ENCODE peak calls at places on chromosomes 16 and 17, in seven cellular contexts. One of them, this sample, is unnamed.
A peak's percentile ranks its signal among the peaks of the same experiment; 100 is the strongest.

GRCh38 chr16:73213761-73214480 is 166.0 kb upstream of the ZFHX3 start:
- DNase-seq in EH: peak; percentile 46
- DNase-seq in posterior vena cava: no peak
- DNase-seq in left lung: no peak
- DNase-seq in caudate nucleus: no peak
- DNase-seq in NCI-H1694 treated with DMSO at 0.1 percent for 48 hours: peak; percentile 64
- DNase-seq in substantia nigra: no peak
- DNase-seq in this sample: no peak

GRCh38 chr17:31413871-31414589 is 22.6 kb downstream of the RAB11FIP4 start:
- DNase-seq in NCI-H1694 treated with DMSO at 0.1 percent for 48 hours: peak; percentile 39
- DNase-seq in left lung: no peak
- DNase-seq in posterior vena cava: peak; percentile 45
- DNase-seq in EH: peak; percentile 75
- DNase-seq in substantia nigra: peak; percentile 73
- DNase-seq in caudate nucleus: peak; percentile 66
- DNase-seq in this sample: peak; percentile 61

GRCh38 chr17:31724026-31724425 is 135.0 kb downstream of the COPRS start:
- DNase-seq in posterior vena cava: no peak
- DNase-seq in EH: peak; percentile 89
- DNase-seq in substantia nigra: no peak
- DNase-seq in left lung: no peak
- DNase-seq in caudate nucleus: no peak
- DNase-seq in NCI-H1694 treated with DMSO at 0.1 percent for 48 hours: no peak
- DNase-seq in this sample: no peak

GRCh38 chr16:49473773-49474172 is 100.2 kb downstream of the C16orf78 start:
- DNase-seq in caudate nucleus: no peak
- DNase-seq in substantia nigra: no peak
- DNase-seq in left lung: peak; percentile 12
- DNase-seq in posterior vena cava: no peak
- DNase-seq in EH: no peak
- DNase-seq in NCI-H1694 treated with DMSO at 0.1 percent for 48 hours: no peak
- DNase-seq in this sample: no peak

GRCh38 chr16:7509919-7510705 is 177.5 kb downstream of the RBFOX1 start:
- DNase-seq in posterior vena cava: no peak
- DNase-seq in caudate nucleus: no peak
- DNase-seq in substantia nigra: no peak
- DNase-seq in EH: no peak
- DNase-seq in NCI-H1694 treated with DMSO at 0.1 percent for 48 hours: peak; percentile 54
- DNase-seq in left lung: no peak
- DNase-seq in this sample: no peak

GRCh38 chr16:2449118-2449517 is 10.8 kb upstream of the TEDC2 start:
- DNase-seq in NCI-H1694 treated with DMSO at 0.1 percent for 48 hours: no peak
- DNase-seq in left lung: no peak
- DNase-seq in EH: no peak
- DNase-seq in substantia nigra: no peak
- DNase-seq in caudate nucleus: no peak
- DNase-seq in posterior vena cava: no peak
- DNase-seq in this sample: no peak

GRCh38 chr17:18026408-18026776 is 12.6 kb downstream of the ATPAF2 start:
- DNase-seq in left lung: peak; percentile 61
- DNase-seq in EH: peak; percentile 91
- DNase-seq in posterior vena cava: peak; percentile 58
- DNase-seq in NCI-H1694 treated with DMSO at 0.1 percent for 48 hours: peak; percentile 97
- DNase-seq in substantia nigra: peak; percentile 14
- DNase-seq in caudate nucleus: peak; percentile 25
- DNase-seq in this sample: no peak

GRCh38 chr17:7894226-7894625 is 5.6 kb downstream of the CHD3 start:
- DNase-seq in posterior vena cava: no peak
- DNase-seq in left lung: no peak
- DNase-seq in EH: no peak
- DNase-seq in caudate nucleus: no peak
- DNase-seq in substantia nigra: no peak
- DNase-seq in NCI-H1694 treated with DMSO at 0.1 percent for 48 hours: no peak
- DNase-seq in this sample: no peak

GRCh38 chr16:54546481-54546880 is 259.9 kb upstream of the IRX3 start:
- DNase-seq in EH: no peak
- DNase-seq in left lung: no peak
- DNase-seq in NCI-H1694 treated with DMSO at 0.1 percent for 48 hours: no peak
- DNase-seq in caudate nucleus: no peak
- DNase-seq in substantia nigra: peak; percentile 0
- DNase-seq in posterior vena cava: no peak
- DNase-seq in this sample: no peak

GRCh38 chr16:1461146-1461545 is 13.7 kb downstream of the CLCN7 start:
- DNase-seq in EH: no peak
- DNase-seq in posterior vena cava: no peak
- DNase-seq in caudate nucleus: no peak
- DNase-seq in substantia nigra: no peak
- DNase-seq in NCI-H1694 treated with DMSO at 0.1 percent for 48 hours: no peak
- DNase-seq in left lung: no peak
- DNase-seq in this sample: no peak

GRCh38 chr16:72961115-72961832 is 86.7 kb downstream of the ZFHX3 start:
- DNase-seq in substantia nigra: no peak
- DNase-seq in EH: peak; percentile 17
- DNase-seq in NCI-H1694 treated with DMSO at 0.1 percent for 48 hours: peak; percentile 71
- DNase-seq in caudate nucleus: no peak
- DNase-seq in posterior vena cava: peak; percentile 72
- DNase-seq in left lung: no peak
- DNase-seq in this sample: no peak

GRCh38 chr16:54493076-54493475 is 206.5 kb upstream of the IRX3 start:
- DNase-seq in left lung: no peak
- DNase-seq in posterior vena cava: no peak
- DNase-seq in caudate nucleus: no peak
- DNase-seq in NCI-H1694 treated with DMSO at 0.1 percent for 48 hours: no peak
- DNase-seq in substantia nigra: no peak
- DNase-seq in EH: peak; percentile 65
- DNase-seq in this sample: no peak

GRCh38 chr16:51002889-51003490 is 148.1 kb downstream of the SALL1 start:
- DNase-seq in posterior vena cava: no peak
- DNase-seq in left lung: no peak
- DNase-seq in EH: no peak
- DNase-seq in substantia nigra: no peak
- DNase-seq in NCI-H1694 treated with DMSO at 0.1 percent for 48 hours: no peak
- DNase-seq in caudate nucleus: no peak
- DNase-seq in this sample: no peak

GRCh38 chr16:19687279-19687678 is 30.7 kb downstream of the KNOP1 start:
- DNase-seq in caudate nucleus: no peak
- DNase-seq in NCI-H1694 treated with DMSO at 0.1 percent for 48 hours: no peak
- DNase-seq in posterior vena cava: peak; percentile 43
- DNase-seq in left lung: no peak
- DNase-seq in EH: no peak
- DNase-seq in substantia nigra: no peak
- DNase-seq in this sample: no peak

This sample was measured in neuronal stem cell.